ENCODE peak calls at places on chromosomes 3 and 15, in five cellular contexts. I is neuronal stem cell, E is H1, M is trophoblast cell, H is mesenchymal stem cell. X is an unnamed sample.

GRCh38 chr15:58201536-58201935 is 63.4 kb downstream of the AQP9 start:
- DNase-seq in M (no peak), E (no peak), I (no peak), H (no peak), X (no peak)

GRCh38 chr15:92158426-92158825 is 235.3 kb upstream of the ST8SIA2 start:
- DNase-seq in M (peak), I (no peak), E (peak), H (no peak), X (peak)

GRCh38 chr3:110736332-110736731 is 335.3 kb upstream of the NECTIN3 start:
- DNase-seq in M (no peak), E (no peak), H (no peak), I (no peak), X (no peak)

GRCh38 chr3:46087871-46088270 is 60.6 kb upstream of the XCR1 start:
- DNase-seq in I (no peak), M (peak), E (no peak), H (peak), X (no peak)

GRCh38 chr15:80194914-80195313 is 42.1 kb downstream of the FAH start:
- DNase-seq in E (no peak), H (no peak), M (no peak), I (no peak), X (no peak)

GRCh38 chr15:99104788-99105515 is at the start of gene SYNM:
- DNase-seq in H (peak), I (peak), M (peak), E (peak), X (peak)

GRCh38 chr3:50516048-50516871 is 12.8 kb upstream of the CACNA2D2 start:
- DNase-seq in M (no peak), H (peak), E (peak), I (peak), X (peak)

GRCh38 chr15:46708226-46708625 is 1009.1 kb upstream of the SEMA6D start:
- DNase-seq in M (no peak), H (peak), I (no peak), E (no peak), X (no peak)

DNA sequence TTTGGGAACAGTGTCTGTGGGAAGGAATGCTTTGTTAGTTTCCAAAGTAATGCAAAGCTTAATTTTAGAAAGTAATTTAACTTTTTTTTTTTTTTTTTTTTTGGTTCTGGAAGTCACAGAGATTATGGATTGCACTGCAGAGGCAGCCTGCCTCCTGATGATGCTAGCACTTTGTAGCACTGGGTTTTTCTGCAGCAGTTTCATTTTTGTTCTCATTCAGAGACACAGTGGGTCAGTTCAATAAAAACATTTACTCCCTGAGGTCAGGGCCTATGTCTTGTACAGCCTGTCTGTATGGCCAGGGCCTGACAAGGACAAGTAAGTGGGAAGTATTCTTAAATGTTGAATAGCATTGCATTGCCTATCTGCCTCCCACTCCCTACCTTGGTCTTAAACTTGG is 39.0 kb upstream of the NDUFB4 start:
- DNase-seq in I (no peak), M (no peak), H (peak), E (no peak), X (no peak)
- H2BK12ac ChIP-seq in I (no peak), M (no peak), H (no peak), E (no peak), X (no peak)

DNA sequence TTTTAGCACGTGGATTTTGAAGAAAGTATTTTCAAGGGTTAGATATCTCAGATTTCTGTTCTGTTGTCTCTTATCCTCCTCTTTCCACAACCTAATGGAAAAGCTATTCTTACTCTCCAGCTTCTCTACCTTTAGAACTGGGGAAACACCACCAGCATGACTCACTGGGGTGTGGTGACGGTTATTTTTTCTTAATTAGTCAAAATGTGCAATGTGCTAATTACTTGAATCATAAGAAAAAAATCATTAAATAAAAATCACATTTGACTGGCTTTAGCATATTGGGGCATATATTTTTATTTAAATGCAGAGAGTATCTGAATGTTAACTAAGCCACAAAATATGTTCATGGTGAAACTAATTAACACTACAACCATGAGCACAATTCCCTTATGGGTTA is 570.7 kb upstream of the AGTR1 start:
- DNase-seq in E (no peak), M (no peak), H (no peak), I (no peak), X (no peak)
- H2AFZ ChIP-seq in E (no peak), M (no peak), H (no peak), I (no peak), X (no peak)

GRCh38 chr3:194306109-194306686 is 44.9 kb downstream of the CPN2 start:
- DNase-seq in I (no peak), H (no peak), M (no peak), E (no peak), X (peak)

GRCh38 chr3:194303749-194304148 is 47.4 kb downstream of the CPN2 start:
- DNase-seq in E (no peak), I (no peak), H (no peak), M (no peak), X (no peak)

GRCh38 chr3:194305356-194306108 is 45.6 kb downstream of the CPN2 start:
- DNase-seq in E (no peak), H (no peak), M (no peak), I (no peak), X (peak)

GRCh38 chr3:194301730-194302129 is 49.4 kb downstream of the CPN2 start:
- DNase-seq in I (no peak), M (no peak), H (no peak), E (no peak), X (no peak)

GRCh38 chr3:194304186-194304917 is 46.8 kb downstream of the CPN2 start:
- DNase-seq in E (no peak), H (no peak), M (no peak), I (no peak), X (no peak)
- H2BK12ac ChIP-seq in E (peak), H (no peak), M (no peak), I (no peak), X (no peak)

DNA sequence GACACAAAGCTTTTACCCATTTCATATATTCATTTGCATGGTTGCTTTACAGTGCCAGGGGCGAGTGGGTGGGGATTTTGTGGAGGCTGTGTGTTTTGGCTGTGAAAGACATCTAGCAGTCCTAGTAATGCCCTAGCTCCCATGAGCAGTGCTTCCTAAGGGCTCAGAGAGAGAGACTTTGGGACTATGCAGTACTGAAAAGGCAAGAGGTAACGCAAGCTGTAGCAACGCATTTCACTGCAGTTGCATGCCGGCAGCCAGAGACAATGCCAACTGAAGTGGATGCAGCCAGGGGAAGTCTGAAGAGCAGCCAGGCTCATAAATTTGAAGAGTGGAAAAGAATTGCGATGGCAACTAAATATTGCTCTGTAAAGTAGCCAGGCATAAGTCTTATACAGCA is 27.4 kb upstream of the ATP10A start:
- DNase-seq in I (no peak), E (no peak), M (no peak), H (no peak), X (no peak)
- H2AFZ ChIP-seq in I (no peak), E (peak), M (no peak), H (no peak), X (no peak)

DNA sequence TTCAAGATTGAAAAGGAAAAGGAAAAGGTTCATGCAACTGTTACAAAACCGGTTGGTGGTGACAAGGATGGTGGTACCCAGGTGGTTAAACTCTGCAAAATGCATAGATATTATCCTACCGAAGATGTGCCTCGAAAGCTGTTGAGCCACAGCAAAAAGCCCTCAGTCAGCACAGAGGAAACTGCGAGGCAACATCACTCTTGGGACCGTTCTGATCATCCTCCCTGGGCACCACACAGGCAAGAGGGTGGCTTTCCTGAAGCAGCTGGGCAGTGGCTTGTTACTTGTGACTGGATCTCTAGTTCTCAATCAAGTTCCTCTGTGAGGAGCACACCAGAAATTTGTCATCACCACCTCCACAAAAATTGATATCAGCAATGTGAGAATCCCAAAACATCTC is 86.9 kb downstream of the PLCH1 start:
- DNase-seq in M (no peak), H (no peak), E (no peak), I (no peak), X (no peak)
- H2BK12ac ChIP-seq in M (no peak), H (no peak), E (peak), I (no peak), X (no peak)

GRCh38 chr3:169026543-169027181 is 636.9 kb downstream of the MECOM start:
- DNase-seq in I (no peak), M (no peak), E (no peak), H (peak), X (no peak)
- H2AFZ ChIP-seq in I (peak), M (no peak), E (no peak), H (no peak), X (no peak)

DNA sequence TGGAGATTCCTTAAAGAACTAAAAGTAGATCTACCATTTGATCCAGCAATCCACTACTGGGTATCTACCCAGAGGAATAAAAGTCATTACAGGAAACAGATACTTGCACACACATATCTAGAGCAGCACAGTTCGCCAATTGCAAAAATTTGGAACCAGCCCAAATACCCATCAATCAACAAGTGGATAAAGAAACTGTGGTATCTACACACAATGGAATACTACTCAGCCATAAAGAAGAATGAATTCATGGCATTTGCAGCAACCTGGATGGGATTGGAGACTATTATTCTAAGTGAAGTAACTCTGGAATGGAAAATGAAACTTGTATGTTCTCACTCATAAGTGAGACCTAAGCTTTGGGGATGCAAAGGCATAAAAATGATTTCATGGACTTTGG is 23.8 kb downstream of the SLC7A14 start:
- DNase-seq in E (no peak), I (no peak), M (no peak), H (no peak), X (no peak)
- H2BK12ac ChIP-seq in E (no peak), I (no peak), M (no peak), H (no peak), X (no peak)

GRCh38 chr3:177336841-177337430 is 139.7 kb upstream of the TBL1XR1 start:
- DNase-seq in I (no peak), E (peak), M (no peak), H (peak), X (no peak)
- H2AFZ ChIP-seq in I (peak), E (no peak), M (no peak), H (no peak), X (no peak)

X was measured in H9.